ENCODE peak calls at places on chromosomes 6 and 20, in four cellular contexts. One of them, this sample, is unnamed. For H3K36me3, the result is how much of the 10 kb centered on the place peaks cover.

GRCh38 chr20:20286061-20286460 is 81.8 kb upstream of the INSM1 start:
- DNase-seq in left lung: no peak
- DNase-seq in HCT116: no peak
- DNase-seq in PC-9: no peak
- DNase-seq in this sample: no peak

GRCh38 chr6:3336859-3337515 is 78.2 kb downstream of the PSMG4 start:
- DNase-seq in PC-9: no peak
- DNase-seq in left lung: no peak
- DNase-seq in HCT116: no peak
- DNase-seq in this sample: no peak

GRCh38 chr20:53628076-53628475 is 34.4 kb upstream of the ZNF217 start:
- DNase-seq in PC-9: no peak
- DNase-seq in left lung: no peak
- DNase-seq in HCT116: no peak
- DNase-seq in this sample: no peak

GRCh38 chr6:33433560-33434191 is 13.8 kb downstream of the SYNGAP1 start:
- DNase-seq in PC-9: no peak
- DNase-seq in left lung: no peak
- DNase-seq in HCT116: no peak
- DNase-seq in this sample: peak

GRCh38 chr6:136405410-136406029 is 115.9 kb upstream of the BCLAF1 start:
- DNase-seq in left lung: no peak
- DNase-seq in HCT116: no peak
- DNase-seq in PC-9: no peak
- DNase-seq in this sample: no peak

GRCh38 chr20:2911200-2911599 is 37.9 kb downstream of the PTPRA start:
- DNase-seq in left lung: no peak
- DNase-seq in PC-9: peak
- DNase-seq in HCT116: no peak
- DNase-seq in this sample: no peak

GRCh38 chr6:30891450-30891723 is 7.1 kb downstream of the DDR1 start:
- DNase-seq in left lung: no peak
- DNase-seq in PC-9: no peak
- DNase-seq in HCT116: no peak
- DNase-seq in this sample: no peak

GRCh38 chr20:57688864-57689263 is 21.0 kb downstream of the PMEPA1 start:
- DNase-seq in left lung: no peak
- DNase-seq in PC-9: no peak
- DNase-seq in HCT116: no peak
- DNase-seq in this sample: no peak

GRCh38 chr6:149414009-149414408 is 13.9 kb downstream of the SUMO4 start:
- DNase-seq in left lung: no peak
- DNase-seq in HCT116: no peak
- DNase-seq in PC-9: no peak
- DNase-seq in this sample: no peak

GRCh38 chr6:149628865-149629544 is 19.5 kb downstream of the KATNA1 start:
- DNase-seq in HCT116: no peak
- DNase-seq in left lung: no peak
- DNase-seq in PC-9: no peak
- DNase-seq in this sample: no peak

GRCh38 chr6:137013738-137014602 is 30.8 kb downstream of the IL20RA start:
- DNase-seq in HCT116: peak
- DNase-seq in PC-9: peak
- DNase-seq in left lung: no peak
- DNase-seq in this sample: no peak

GRCh38 chr6:155408231-155408630 is 47.4 kb downstream of the NOX3 start:
- DNase-seq in PC-9: no peak
- DNase-seq in left lung: no peak
- DNase-seq in HCT116: no peak
- DNase-seq in this sample: no peak

GRCh38 chr6:38099211-38099610 is 279.7 kb downstream of the ZFAND3 start:
- DNase-seq in HCT116: no peak
- DNase-seq in PC-9: no peak
- DNase-seq in left lung: no peak
- DNase-seq in this sample: no peak

GRCh38 chr6:112117554-112117953 is 30.2 kb downstream of the FAM229B start:
- DNase-seq in PC-9: peak
- DNase-seq in HCT116: no peak
- DNase-seq in left lung: no peak
- DNase-seq in this sample: no peak

GRCh38 chr20:33475381-33476160 is 14.3 kb upstream of the CBFA2T2 start:
- DNase-seq in left lung: no peak
- DNase-seq in HCT116: no peak
- DNase-seq in PC-9: no peak
- DNase-seq in this sample: no peak

GRCh38 chr6:26270121-26270861 is 94.7 kb upstream of the BTN3A2 start:
- DNase-seq in PC-9: no peak
- DNase-seq in HCT116: no peak
- DNase-seq in left lung: no peak
- DNase-seq in this sample: no peak

GRCh38 chr20:56373942-56374341 is 15.2 kb downstream of the FAM210B start:
- DNase-seq in HCT116: no peak
- DNase-seq in PC-9: peak
- DNase-seq in left lung: no peak
- DNase-seq in this sample: no peak
- H3K36me3 ChIP-seq in HCT116: half or more
- H3K36me3 ChIP-seq in PC-9: half or more
- H3K36me3 ChIP-seq in left lung: under half
- H3K36me3 ChIP-seq in this sample: half or more

DNA sequence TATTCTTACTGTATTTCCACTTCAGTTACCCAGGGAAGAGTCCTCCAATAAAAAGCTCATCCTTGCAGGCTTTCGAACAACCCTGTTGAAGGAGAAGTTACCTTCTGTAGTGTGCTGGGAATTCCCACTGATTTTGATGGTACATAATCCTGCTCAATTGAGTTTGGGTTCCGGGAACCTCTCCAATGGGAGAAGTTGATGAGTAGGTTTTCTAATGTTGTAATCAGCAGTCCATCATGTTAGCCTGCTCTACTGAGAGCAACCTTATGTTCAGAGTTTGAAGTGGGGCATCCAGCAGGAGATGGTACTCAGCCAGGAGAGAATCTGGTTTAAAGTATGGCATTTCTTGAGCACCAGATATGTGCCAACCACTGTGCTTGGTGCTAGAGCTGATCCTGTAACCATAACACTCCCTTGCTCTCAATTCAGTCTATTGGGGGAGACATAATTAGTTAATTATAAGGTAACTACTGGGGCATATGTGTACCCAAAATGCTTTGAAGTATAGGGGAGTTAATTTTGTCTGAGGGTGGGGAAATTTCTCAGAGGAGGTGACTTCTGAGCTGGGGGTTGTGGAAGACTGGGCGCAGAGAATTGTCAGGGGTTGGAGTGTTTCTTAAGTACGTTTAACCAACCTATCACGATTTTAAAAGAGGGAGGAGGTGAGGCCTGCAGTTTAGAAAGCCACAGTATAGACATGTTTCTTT is 2.1 kb downstream of the TOP1 start:
- DNase-seq in HCT116: no peak
- DNase-seq in PC-9: no peak
- DNase-seq in left lung: no peak
- DNase-seq in this sample: no peak
- H3K36me3 ChIP-seq in HCT116: under half
- H3K36me3 ChIP-seq in PC-9: under half
- H3K36me3 ChIP-seq in left lung: under half
- H3K36me3 ChIP-seq in this sample: under half

GRCh38 chr6:83185096-83185495 is 8.0 kb downstream of the PGM3 start:
- DNase-seq in PC-9: no peak
- DNase-seq in HCT116: no peak
- DNase-seq in left lung: no peak
- DNase-seq in this sample: no peak

GRCh38 chr6:83192456-83192855 is 609 bp downstream of the PGM3 start:
- DNase-seq in left lung: no peak
- DNase-seq in PC-9: no peak
- DNase-seq in HCT116: no peak
- DNase-seq in this sample: no peak

GRCh38 chr6:83190596-83190995 is 2.5 kb downstream of the PGM3 start:
- DNase-seq in HCT116: no peak
- DNase-seq in PC-9: no peak
- DNase-seq in left lung: no peak
- DNase-seq in this sample: no peak

GRCh38 chr6:83192871-83193746 is at the start of the genes PGM3 and RWDD2A:
- DNase-seq in PC-9: peak
- DNase-seq in HCT116: peak
- DNase-seq in left lung: peak
- DNase-seq in this sample: peak

DNA sequence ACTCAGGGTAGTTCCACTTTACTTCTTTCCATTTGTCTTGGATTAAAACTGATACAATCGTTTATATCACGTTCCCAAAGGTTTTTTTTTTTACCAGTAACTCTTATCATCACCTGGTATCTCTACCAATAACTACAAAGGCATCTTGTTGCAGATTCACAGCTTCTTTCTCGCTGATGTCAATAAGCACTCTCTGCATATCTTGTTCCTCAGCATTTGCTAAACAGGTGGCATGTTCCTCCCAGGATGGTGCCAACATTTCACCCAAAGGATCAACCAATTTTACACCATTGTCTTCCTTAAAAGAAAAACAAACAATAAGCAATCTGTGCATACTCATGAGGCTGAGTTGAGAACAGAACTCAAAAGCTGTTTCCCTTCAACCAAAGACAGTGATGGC is 4.6 kb downstream of the PGM3 start:
- DNase-seq in HCT116: no peak
- DNase-seq in PC-9: no peak
- DNase-seq in left lung: no peak
- DNase-seq in this sample: no peak
- H3K36me3 ChIP-seq in HCT116: under half
- H3K36me3 ChIP-seq in PC-9: under half
- H3K36me3 ChIP-seq in left lung: under half
- H3K36me3 ChIP-seq in this sample: half or more

GRCh38 chr6:152143359-152143758 is 335.9 kb downstream of the ESR1 start:
- DNase-seq in PC-9: no peak
- DNase-seq in left lung: no peak
- DNase-seq in HCT116: no peak
- DNase-seq in this sample: no peak
- H3K36me3 ChIP-seq in PC-9: under half
- H3K36me3 ChIP-seq in left lung: under half
- H3K36me3 ChIP-seq in HCT116: under half
- H3K36me3 ChIP-seq in this sample: under half

This sample was measured in NT2/D1.